ENCODE peak calls at places on chromosome 12, in four cellular contexts. A is heart right ventricle, O is NB4, T is fibroblast of villous mesenchyme. E is an unnamed sample.

GRCh38 chr12:10771132-10771733 is 31.2 kb downstream of the TAS2R7 start:
- DNase-seq in A (no peak), O (peak), T (peak), E (no peak)

GRCh38 chr12:52342781-52343490 is 21.7 kb upstream of the KRT83 start:
- DNase-seq in A (no peak), T (no peak), O (no peak), E (no peak)

GRCh38 chr12:77947326-77947725 is 116.6 kb downstream of the NAV3 start:
- DNase-seq in A (no peak), T (peak), O (no peak), E (no peak)

GRCh38 chr12:109827566-109828550 is 5.3 kb downstream of the TRPV4 start:
- DNase-seq in A (peak), O (peak), T (peak), E (peak)

GRCh38 chr12:11059784-11060183 is 2.3 kb downstream of the TAS2R46 start:
- DNase-seq in O (no peak), T (no peak), A (no peak), E (no peak)

GRCh38 chr12:93292731-93293566 is 84.8 kb upstream of the NUDT4 start:
- DNase-seq in T (no peak), O (no peak), A (no peak), E (no peak)

GRCh38 chr12:1608783-1609119 is 14.4 kb upstream of the FBXL14 start:
- DNase-seq in O (peak), A (no peak), T (no peak), E (no peak)

GRCh38 chr12:104006929-104007328 is 41.3 kb downstream of the TDG start:
- DNase-seq in O (no peak), A (no peak), T (peak), E (no peak)

GRCh38 chr12:27906658-27907473 is 65.7 kb downstream of the PTHLH start:
- DNase-seq in T (peak), O (no peak), A (no peak), E (no peak)

GRCh38 chr12:98863167-98863566 is 218.1 kb downstream of the APAF1 start:
- DNase-seq in O (no peak), A (no peak), T (no peak), E (no peak)

GRCh38 chr12:54689034-54689372 is 40.8 kb upstream of the DCD start:
- DNase-seq in T (no peak), O (no peak), A (no peak), E (no peak)

GRCh38 chr12:110693731-110694130 is 4.8 kb upstream of the HVCN1 start:
- DNase-seq in A (no peak), O (peak), T (peak), E (no peak)

GRCh38 chr12:27733052-27733656 is 22.5 kb downstream of the MRPS35 start:
- DNase-seq in A (no peak), O (peak), T (peak), E (no peak)

GRCh38 chr12:113359939-113360748 is 1.8 kb downstream of the PLBD2 start:
- DNase-seq in T (peak), O (peak), A (no peak), E (no peak)

GRCh38 chr12:12333407-12333831 is 16.6 kb downstream of the MANSC1 start:
- DNase-seq in T (peak), A (no peak), O (no peak), E (no peak)

GRCh38 chr12:64729909-64730584 is 29.2 kb downstream of the GNS start:
- DNase-seq in T (peak), O (peak), A (no peak), E (no peak)

GRCh38 chr12:80551897-80552296 is 107.9 kb downstream of the PTPRQ start:
- DNase-seq in O (no peak), A (no peak), T (peak), E (no peak)

GRCh38 chr12:124545508-124546418 is 21.6 kb downstream of the NCOR2 start:
- DNase-seq in O (no peak), T (peak), A (no peak), E (no peak)

GRCh38 chr12:3761116-3761770 is 8.3 kb upstream of the CRACR2A start:
- DNase-seq in T (peak), O (no peak), A (no peak), E (no peak)

GRCh38 chr12:96228566-96229248 is 34.5 kb downstream of the ELK3 start:
- DNase-seq in A (no peak), O (no peak), T (no peak), E (no peak)

GRCh38 chr12:29088611-29089219 is 60.4 kb upstream of the FAR2 start:
- DNase-seq in O (peak), A (no peak), T (peak), E (no peak)

GRCh38 chr12:96164951-96165858 is 29.0 kb upstream of the ELK3 start:
- DNase-seq in T (no peak), A (peak), O (no peak), E (no peak)

GRCh38 chr12:17296882-17297281 is 690.9 kb upstream of the LMO3 start:
- DNase-seq in T (no peak), O (peak), A (no peak), E (no peak)

GRCh38 chr12:127381043-127381668 is 885.8 kb upstream of the TMEM132C start:
- DNase-seq in A (peak), T (peak), O (peak), E (peak)

GRCh38 chr12:79127268-79127895 is 262.8 kb downstream of the SYT1 start:
- DNase-seq in O (peak), T (peak), A (no peak), E (no peak)

GRCh38 chr12:51246254-51246853 is 7.7 kb downstream of the DAZAP2 start:
- DNase-seq in A (peak), T (peak), O (peak), E (no peak)

GRCh38 chr12:9883175-9883574 is 1.9 kb downstream of the KLRF2 start:
- DNase-seq in T (no peak), A (no peak), O (no peak), E (no peak)

GRCh38 chr12:65879878-65880277 is 55.6 kb downstream of the HMGA2 start:
- DNase-seq in A (no peak), O (no peak), T (peak), E (no peak)

GRCh38 chr12:8065991-8066594 is at the start of gene C3AR1:
- DNase-seq in O (peak), A (no peak), T (peak), E (no peak)

GRCh38 chr12:77845831-77846230 is 15.1 kb downstream of the NAV3 start:
- DNase-seq in T (peak), A (no peak), O (no peak), E (no peak)

GRCh38 chr12:94875525-94875924 is 128.0 kb downstream of the NDUFA12 start:
- DNase-seq in O (peak), T (peak), A (no peak), E (no peak)

GRCh38 chr12:22527999-22528398 is 16.3 kb downstream of the C2CD5 start:
- DNase-seq in A (no peak), T (peak), O (no peak), E (no peak)

GRCh38 chr12:90854136-90854689 is 100.8 kb downstream of the CCER1 start:
- DNase-seq in A (peak), T (peak), O (peak), E (no peak)

GRCh38 chr12:50572760-50573159 is 68.0 kb downstream of the DIP2B start:
- DNase-seq in O (no peak), A (no peak), T (no peak), E (no peak)

GRCh38 chr12:122858591-122859302 is 23.5 kb downstream of the HIP1R start:
- DNase-seq in T (no peak), A (no peak), O (no peak), E (no peak)

GRCh38 chr12:27331299-27331926 is 1.2 kb upstream of the BMAL2 start:
- DNase-seq in O (peak), T (peak), A (no peak), E (no peak)

DNA sequence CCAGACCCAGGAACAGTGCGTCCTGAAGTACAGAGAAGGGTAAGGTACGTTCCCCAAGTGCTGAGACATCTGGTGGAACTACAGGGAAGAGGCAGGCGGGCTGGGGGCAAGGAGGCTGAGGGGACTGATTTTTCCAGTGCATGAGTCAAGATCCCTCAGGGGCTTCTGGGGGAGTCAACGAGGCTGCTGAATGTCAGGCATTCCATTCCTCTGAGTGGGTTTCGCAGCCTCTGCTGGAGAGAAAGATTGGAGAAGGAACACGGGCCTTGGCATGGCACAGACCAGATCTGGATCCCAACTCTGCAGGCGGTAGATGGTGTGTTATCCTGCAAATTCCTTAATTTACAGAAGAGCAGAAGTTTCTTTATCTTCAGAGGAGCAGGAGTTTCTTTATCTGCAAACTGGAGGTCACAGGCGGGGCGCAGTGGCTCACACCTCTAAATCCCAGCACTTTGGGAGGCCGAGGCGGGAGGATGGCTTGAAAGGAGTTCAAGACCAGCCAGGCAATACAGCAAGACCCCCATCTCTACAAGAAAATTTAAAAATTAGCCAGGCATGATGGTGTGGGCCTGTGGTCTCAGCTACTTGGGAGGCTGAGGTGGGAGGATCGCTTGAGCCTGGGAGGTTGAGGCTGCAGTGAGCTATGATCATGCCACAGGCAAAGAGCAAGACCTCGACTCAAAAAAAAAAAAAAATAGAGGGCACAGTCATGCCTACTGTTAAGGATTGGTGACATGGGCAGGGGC is 132.6 kb upstream of the MAP1LC3B2 start:
- DNase-seq in A (peak), O (no peak), T (peak), E (no peak)
- TF ChIP-seq CTCF in A (no peak), O (no peak), T (peak), E (peak)

DNA sequence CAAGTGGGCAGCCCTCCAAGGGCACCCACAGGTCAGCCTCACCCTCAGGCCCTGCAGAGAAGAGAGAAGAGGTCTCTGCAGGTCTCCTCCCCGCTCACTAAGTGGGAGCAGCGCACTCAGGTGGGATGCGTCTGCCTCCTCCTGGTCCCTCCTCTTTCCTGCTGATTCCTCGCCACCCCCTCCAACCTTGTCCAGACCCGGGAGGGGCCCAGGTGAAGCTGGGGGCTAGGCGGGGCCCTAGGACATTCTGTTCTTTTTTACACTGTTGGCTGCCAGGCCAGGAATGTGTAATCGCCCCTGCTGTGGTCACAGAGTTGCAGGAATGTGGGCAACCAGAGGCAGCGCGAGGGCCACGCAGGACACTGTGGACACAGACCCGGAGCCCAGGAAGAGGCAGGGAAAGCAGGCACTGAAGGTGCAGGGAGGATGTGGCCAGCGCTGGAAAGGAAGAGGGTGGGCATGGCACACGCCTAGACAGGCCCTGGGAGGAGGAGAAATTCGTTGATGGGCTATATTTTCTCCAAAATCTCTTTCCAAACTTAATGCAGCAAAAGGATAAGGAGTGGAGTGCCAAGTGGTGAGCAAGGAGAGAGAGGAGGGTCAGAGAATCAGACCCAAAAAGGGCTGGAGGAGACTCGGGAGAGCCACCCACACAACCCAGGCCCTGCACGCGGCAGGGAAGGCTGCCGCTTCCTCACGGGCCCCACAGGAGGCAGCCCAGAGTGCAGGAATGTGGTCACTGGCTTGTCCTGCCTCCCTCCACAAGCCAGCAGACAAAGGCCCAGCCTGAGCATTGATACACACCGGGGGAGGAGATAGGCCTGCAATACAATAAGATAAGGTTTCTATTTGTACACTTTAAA is 947 bp upstream of the SCNN1A start:
- DNase-seq in A (no peak), T (peak), O (peak), E (no peak)
- TF ChIP-seq CTCF in A (no peak), T (peak), O (peak), E (peak)

GRCh38 chr12:74370608-74371216 is 166.9 kb upstream of the ATXN7L3B start:
- DNase-seq in A (no peak), O (no peak), T (peak), E (no peak)

DNA sequence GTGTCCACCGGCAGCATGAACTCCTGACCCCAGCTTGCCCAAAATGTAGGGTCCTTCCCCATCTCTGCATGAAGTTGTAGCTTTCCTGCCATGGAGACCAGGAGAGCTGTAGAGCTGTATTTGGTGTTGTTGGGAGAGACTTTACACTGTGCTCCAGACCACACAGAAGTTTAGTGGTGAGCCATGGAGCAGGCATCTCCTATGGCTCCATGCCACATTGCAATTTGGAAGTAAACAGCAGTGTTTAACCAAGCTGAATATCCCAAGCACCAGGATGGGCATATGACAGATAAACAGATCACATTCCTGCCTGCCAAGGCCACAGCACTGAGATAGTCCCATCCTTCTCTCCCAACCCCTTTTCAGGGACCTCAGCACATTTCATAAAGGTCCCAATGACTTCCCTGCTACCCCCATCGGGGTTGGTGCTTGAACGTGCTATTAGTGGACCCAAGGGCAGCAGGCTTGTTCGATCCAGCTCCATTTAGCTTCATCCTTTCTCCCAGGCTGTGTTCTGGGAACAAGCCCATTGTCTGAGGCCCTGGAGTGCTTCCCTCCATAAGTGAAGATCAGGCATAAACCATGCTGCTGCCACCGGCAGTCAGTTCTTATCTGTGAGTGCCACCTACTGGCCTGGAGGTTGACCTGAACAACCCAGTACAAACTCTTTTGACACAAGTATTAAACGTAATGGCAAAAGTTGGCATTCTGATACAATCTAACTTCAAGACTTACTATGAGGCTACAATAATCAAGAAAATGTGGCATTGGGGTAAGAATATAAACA is 172.3 kb upstream of the ATXN7L3B start:
- DNase-seq in O (peak), T (peak), A (no peak), E (peak)
- TF ChIP-seq CTCF in O (peak), T (peak), A (no peak), E (peak)

GRCh38 chr12:62913380-62913779 is 21.6 kb downstream of the PPM1H start:
- DNase-seq in T (no peak), A (no peak), O (no peak), E (no peak)
- TF ChIP-seq CTCF in T (no peak), A (no peak), O (no peak), E (no peak)

DNA sequence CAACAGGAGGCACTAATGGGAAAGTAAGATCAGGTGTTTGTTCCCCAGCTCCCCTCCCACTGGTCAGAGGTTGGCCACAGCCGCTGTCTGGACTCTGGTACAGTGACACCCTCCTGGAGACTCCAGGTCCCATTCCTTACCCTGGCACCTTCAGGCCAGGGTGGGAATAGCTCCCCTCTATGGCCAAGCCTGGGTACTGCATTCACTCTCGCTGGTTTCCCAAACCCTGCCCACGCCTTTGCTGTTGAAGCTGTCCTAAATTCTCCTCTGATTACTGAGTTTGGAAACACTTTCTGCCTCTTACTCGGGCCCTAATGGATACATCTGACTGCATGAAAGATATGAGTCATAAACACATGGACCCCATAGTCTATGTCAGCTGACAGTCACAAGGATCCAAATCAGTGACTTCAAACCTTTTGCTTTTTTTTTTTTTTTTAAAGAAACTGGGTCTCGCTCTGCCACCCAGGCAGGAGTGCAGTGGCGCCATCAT is 17.9 kb downstream of the HRK start:
- DNase-seq in T (peak), A (no peak), O (peak), E (no peak)
- TF ChIP-seq CTCF in T (peak), A (no peak), O (peak), E (peak)

DNA sequence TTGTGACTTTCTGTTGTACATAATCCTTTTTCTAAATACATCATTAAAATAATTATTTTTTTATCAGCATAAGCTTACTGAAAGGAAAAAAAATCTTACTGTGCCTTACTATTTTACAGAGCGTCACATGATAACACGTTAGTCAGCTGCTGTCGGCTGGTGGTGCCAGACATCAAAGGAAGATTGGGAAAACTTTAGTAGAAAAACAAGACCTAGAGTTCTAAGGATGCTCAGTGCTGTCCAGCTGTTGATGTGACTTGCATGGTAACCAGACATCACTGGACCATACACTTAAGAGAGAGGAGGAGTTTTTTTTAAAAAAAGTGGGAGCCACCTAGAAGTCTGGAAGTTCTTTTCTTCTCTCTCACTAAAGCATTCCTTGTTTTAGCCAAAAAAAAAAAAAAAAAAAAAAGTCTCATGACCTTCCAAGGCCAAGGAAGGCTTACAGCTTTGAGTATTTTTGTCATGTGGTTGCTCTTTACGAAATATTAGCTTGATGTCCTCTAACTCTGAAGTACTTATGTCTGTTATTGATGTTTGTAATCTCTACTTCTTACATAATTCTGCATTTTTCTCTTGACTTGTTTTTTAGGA is 4.5 kb downstream of the RASSF8 start:
- DNase-seq in T (peak), O (no peak), A (no peak), E (no peak)
- TF ChIP-seq CTCF in T (no peak), O (no peak), A (no peak), E (no peak)

DNA sequence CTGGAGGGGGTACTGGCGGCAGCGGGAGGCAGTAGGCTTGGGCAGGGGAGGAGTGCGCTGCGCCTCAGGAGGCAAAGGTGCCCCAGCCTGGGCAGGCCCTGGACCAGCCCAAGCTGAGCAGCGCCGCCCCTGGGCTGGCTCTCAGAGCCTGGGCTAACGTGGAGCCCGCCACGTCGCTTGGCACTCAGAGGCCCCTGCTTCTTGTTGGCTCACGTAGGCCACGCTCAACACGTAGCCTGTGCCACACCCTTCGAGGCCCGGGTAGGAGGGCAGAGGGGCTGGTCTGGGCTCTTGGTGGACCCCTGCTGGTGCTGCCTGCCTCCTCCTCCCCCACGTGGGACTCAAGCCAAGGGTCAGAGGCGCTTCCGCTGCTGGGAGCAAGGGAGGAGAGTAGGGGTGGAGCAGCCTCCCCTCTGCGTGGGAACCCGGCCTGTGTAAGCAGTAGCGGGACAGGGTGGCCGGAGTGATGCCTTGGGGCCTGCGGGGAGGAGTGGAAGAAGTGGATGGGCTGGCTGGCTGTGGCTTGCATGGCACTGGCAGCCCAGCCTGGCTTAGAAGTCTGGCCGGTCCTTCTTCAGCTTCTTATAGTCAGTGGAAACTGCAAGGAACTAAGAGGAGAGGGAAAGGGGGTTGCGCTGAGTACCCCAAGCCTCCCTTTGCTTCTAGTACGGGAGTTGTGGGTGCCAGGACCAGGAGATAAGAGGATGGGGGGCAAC is 5.7 kb downstream of the SHMT2 start:
- DNase-seq in T (peak), O (no peak), A (peak), E (no peak)
- TF ChIP-seq CTCF in T (peak), O (no peak), A (no peak), E (no peak)

E was measured in neural crest cell.